ENCODE peak calls at places on chromosomes 5 and 9, in six cellular contexts. C is NCI-H187; N is activated CD4-positive, alpha-beta memory T cell treated with anti-CD3 and anti-CD28 coated beads for 36 hours; T is lung microvascular endothelial cell; U is activated T-helper 2 cell treated with anti-CD3 and anti-CD28 coated beads, Interferon-gamma antibody, Interleukin-2, Interleukin-4, amounts not matched to agents 10 μg/mL and 5 μg/mL and 100 μg/mL, durations not matched to agents 14 hours and 24 hours and 36 hours; D is retina. M is an unnamed sample.

GRCh38 chr5:110086658-110087388 is 397.1 kb downstream of the MAN2A1 start:
- DNase-seq in U (peak; percentile 18), T (no peak), D (no peak), N (peak; percentile 75), C (no peak), M (no peak)

GRCh38 chr9:91154686-91155085 is 207.0 kb downstream of the AUH start:
- DNase-seq in C (no peak), T (no peak), D (no peak), U (peak; percentile 7), N (no peak), M (no peak)

GRCh38 chr5:88826959-88827585 is 55.9 kb downstream of the MEF2C start:
- DNase-seq in C (no peak), U (no peak), T (peak; percentile 98), N (no peak), D (no peak), M (no peak)

GRCh38 chr5:59146729-59147128 is 563.9 kb downstream of the RAB3C start:
- DNase-seq in N (peak; percentile 28), U (no peak), T (no peak), C (no peak), D (no peak), M (no peak)

GRCh38 chr5:20500501-20500900 is 512.5 kb upstream of the CDH18 start:
- DNase-seq in T (no peak), D (no peak), C (no peak), U (no peak), N (no peak), M (no peak)

GRCh38 chr9:37903581-37903830 is 421 bp downstream of the SLC25A51 start:
- DNase-seq in D (no peak), C (no peak), U (no peak), T (peak; percentile 42), N (peak; percentile 71), M (peak; percentile 62)

GRCh38 chr9:81557957-81558791 is 131.2 kb downstream of the TLE1 start:
- DNase-seq in T (peak; percentile 20), C (no peak), D (no peak), U (no peak), N (no peak), M (no peak)

GRCh38 chr9:129331366-129331765 is 153.3 kb upstream of the IER5L start:
- DNase-seq in D (no peak), C (no peak), N (no peak), U (no peak), T (no peak), M (no peak)

GRCh38 chr5:606061-606460 is 6.1 kb upstream of the CEP72 start:
- DNase-seq in U (no peak), D (no peak), T (no peak), C (no peak), N (no peak), M (no peak)

GRCh38 chr9:136207616-136208015 is 2.7 kb upstream of the LHX3 start:
- DNase-seq in C (no peak), U (no peak), D (no peak), N (no peak), T (no peak), M (no peak)

GRCh38 chr9:130343445-130343918 is 77.9 kb downstream of the HMCN2 start:
- DNase-seq in T (peak; percentile 19), N (peak; percentile 45), U (no peak), D (peak; percentile 61), C (no peak), M (peak; percentile 82)

GRCh38 chr5:10111575-10111974 is 138.1 kb downstream of the ATPSCKMT start:
- DNase-seq in T (no peak), N (no peak), U (no peak), C (no peak), D (peak; percentile 43), M (peak; percentile 46)

GRCh38 chr5:127358274-127358673 is 67.7 kb downstream of the MEGF10 start:
- DNase-seq in T (peak; percentile 90), N (no peak), D (no peak), C (no peak), U (no peak), M (no peak)

GRCh38 chr9:136047775-136048559 is 47.1 kb downstream of the NACC2 start:
- DNase-seq in C (no peak), U (no peak), N (no peak), T (peak; percentile 82), D (no peak), M (no peak)

GRCh38 chr9:136671646-136672430 is 9.1 kb downstream of the EGFL7 start:
- DNase-seq in T (peak; percentile 66), C (no peak), N (peak; percentile 48), D (peak; percentile 76), U (no peak), M (peak; percentile 86)

GRCh38 chr5:73757421-73757820 is 131.4 kb downstream of the ARHGEF28 start:
- DNase-seq in C (no peak), T (no peak), U (no peak), N (no peak), D (no peak), M (no peak)

GRCh38 chr9:127177682-127178265 is 55.3 kb upstream of the ANGPTL2 start:
- DNase-seq in D (no peak), T (no peak), N (no peak), U (no peak), C (no peak), M (peak; percentile 10)

GRCh38 chr5:24621809-24622208 is 23.0 kb downstream of the CDH10 start:
- DNase-seq in U (no peak), C (no peak), D (no peak), N (no peak), T (no peak), M (no peak)

GRCh38 chr5:126919566-126919965 is 110.8 kb downstream of the MARCHF3 start:
- DNase-seq in D (peak; percentile 48), T (peak; percentile 98), N (no peak), U (no peak), C (no peak), M (no peak)

GRCh38 chr5:95822038-95822407 is 503 bp downstream of the GLRX start:
- DNase-seq in U (no peak), N (peak; percentile 46), T (peak; percentile 82), D (no peak), C (peak; percentile 73), M (peak; percentile 76)

GRCh38 chr5:179553875-179554274 is 3.5 kb downstream of the RUFY1 start:
- DNase-seq in U (no peak), T (peak; percentile 88), N (no peak), C (no peak), D (no peak), M (no peak)

GRCh38 chr9:124776952-124777645 is at the start of gene OLFML2A:
- DNase-seq in U (no peak), C (no peak), D (peak; percentile 71), N (peak; percentile 19), T (no peak), M (peak; percentile 50)

GRCh38 chr9:137172907-137173794 is 1.3 kb upstream of the TMEM210 start:
- DNase-seq in T (no peak), C (no peak), U (no peak), N (no peak), D (no peak), M (no peak)

GRCh38 chr5:131252824-131253171 is 11.1 kb upstream of the CDC42SE2 start:
- DNase-seq in D (no peak), T (peak; percentile 34), N (peak; percentile 90), C (no peak), U (peak; percentile 79), M (no peak)

GRCh38 chr9:37998881-37999311 is 70.1 kb downstream of the SHB start:
- DNase-seq in N (no peak), U (no peak), C (no peak), T (no peak), D (no peak), M (no peak)

GRCh38 chr5:53934126-53934856 is 373.9 kb downstream of the NDUFS4 start:
- DNase-seq in T (peak; percentile 20), U (no peak), D (no peak), C (no peak), N (no peak), M (no peak)